ENCODE peak calls at places on chromosome 7, in five cellular contexts. K is heart right ventricle, I is fibroblast of pulmonary artery, E is PC-9, Y is stomach. P is an unnamed sample.
A peak's percentile ranks its signal among the peaks of the same experiment; 100 is the strongest.

GRCh38 chr7:112550468-112551060 is 69.8 kb downstream of the LSMEM1 start:
- DNase-seq in I (peak; percentile 84), E (peak; percentile 15), K (peak; percentile 39), Y (no peak), P (peak; percentile 74)

GRCh38 chr7:45589061-45589460 is 14.9 kb downstream of the ADCY1 start:
- DNase-seq in K (no peak), Y (peak; percentile 24), E (no peak), I (no peak), P (no peak)

GRCh38 chr7:119228482-119228881 is 1004.0 kb downstream of the ANKRD7 start:
- DNase-seq in I (no peak), E (no peak), Y (no peak), K (no peak), P (no peak)

GRCh38 chr7:25967278-25968204 is 184.5 kb upstream of the NFE2L3 start:
- DNase-seq in Y (no peak), E (no peak), K (no peak), I (no peak), P (no peak)

GRCh38 chr7:51354897-51355296 is 38.3 kb upstream of the COBL start:
- DNase-seq in E (no peak), I (no peak), Y (no peak), K (no peak), P (no peak)

GRCh38 chr7:106730021-106730420 is 69.1 kb upstream of the CCDC71L start:
- DNase-seq in Y (no peak), I (no peak), E (peak; percentile 10), K (no peak), P (no peak)

GRCh38 chr7:68246189-68246633 is 1249.6 kb downstream of the TYW1 start:
- DNase-seq in Y (no peak), I (no peak), E (peak; percentile 3), K (no peak), P (no peak)

GRCh38 chr7:30470783-30471182 is 7.8 kb downstream of the NOD1 start:
- DNase-seq in Y (no peak), I (peak; percentile 88), E (no peak), K (peak; percentile 76), P (peak; percentile 92)

GRCh38 chr7:20219446-20220292 is 2.5 kb upstream of the MACC1 start:
- DNase-seq in K (peak; percentile 73), I (peak; percentile 96), Y (peak; percentile 84), E (peak; percentile 83), P (peak; percentile 95)

GRCh38 chr7:48832303-48832845 is 92.0 kb upstream of the CDC14C start:
- DNase-seq in I (no peak), E (no peak), Y (no peak), K (no peak), P (no peak)

GRCh38 chr7:52498319-52498718 is 537.1 kb upstream of the POM121L12 start:
- DNase-seq in Y (no peak), I (no peak), E (no peak), K (no peak), P (no peak)

GRCh38 chr7:18570890-18571478 is 75.4 kb downstream of the HDAC9 start:
- DNase-seq in E (no peak), I (peak; percentile 74), Y (no peak), K (no peak), P (peak; percentile 65)

GRCh38 chr7:76292206-76292573 is 10.3 kb upstream of the HSPB1 start:
- DNase-seq in K (no peak), E (no peak), Y (no peak), I (peak; percentile 69), P (peak; percentile 43)

GRCh38 chr7:120718361-120718760 is 139.6 kb downstream of the TSPAN12 start:
- DNase-seq in E (no peak), I (no peak), Y (no peak), K (no peak), P (no peak)

GRCh38 chr7:139544645-139545044 is 21.2 kb downstream of the CLEC2L start:
- DNase-seq in I (no peak), Y (no peak), E (no peak), K (no peak), P (no peak)

GRCh38 chr7:120931243-120931642 is 19.3 kb upstream of the ING3 start:
- DNase-seq in I (peak; percentile 38), K (no peak), Y (no peak), E (no peak), P (peak; percentile 8)

GRCh38 chr7:65832281-65832680 is 40.6 kb upstream of the VKORC1L1 start:
- DNase-seq in E (peak; percentile 17), Y (no peak), I (peak; percentile 71), K (no peak), P (peak; percentile 41)

GRCh38 chr7:36710186-36710813 is 14.0 kb downstream of the AOAH start:
- DNase-seq in K (no peak), I (no peak), Y (no peak), E (no peak), P (no peak)

GRCh38 chr7:100778061-100778621 is 44.7 kb downstream of the ZAN start:
- DNase-seq in K (no peak), Y (no peak), I (no peak), E (no peak), P (no peak)

GRCh38 chr7:40536406-40536805 is 401.6 kb downstream of the SUGCT start:
- DNase-seq in E (no peak), K (no peak), Y (no peak), I (no peak), P (no peak)

GRCh38 chr7:28315565-28316420 is 96.5 kb upstream of the CREB5 start:
- DNase-seq in I (peak; percentile 26), E (no peak), Y (no peak), K (no peak), P (peak; percentile 94)

GRCh38 chr7:90999989-91000979 is 263.9 kb upstream of the FZD1 start:
- DNase-seq in I (peak; percentile 17), K (no peak), Y (no peak), E (no peak), P (peak; percentile 39)

GRCh38 chr7:111679944-111680343 is 117.7 kb upstream of the IMMP2L start:
- DNase-seq in I (no peak), E (no peak), Y (no peak), K (no peak), P (no peak)

GRCh38 chr7:2834748-2835441 is 9.2 kb downstream of the GNA12 start:
- DNase-seq in E (no peak), I (no peak), K (no peak), Y (no peak), P (peak; percentile 38)

GRCh38 chr7:69654381-69654780 is 56.1 kb downstream of the AUTS2 start:
- DNase-seq in K (no peak), I (peak; percentile 34), Y (peak; percentile 41), E (no peak), P (peak; percentile 73)

GRCh38 chr7:102080003-102080361 is 206.7 kb upstream of the SH2B2 start:
- DNase-seq in E (no peak), I (no peak), K (no peak), Y (no peak), P (no peak)

GRCh38 chr7:152924826-152925411 is 165.4 kb downstream of the ACTR3B start:
- DNase-seq in I (no peak), E (no peak), Y (no peak), K (no peak), P (no peak)
- TF ChIP-seq CTCF in I (no peak), E (no peak), Y (no peak), K (no peak), P (no peak)

DNA sequence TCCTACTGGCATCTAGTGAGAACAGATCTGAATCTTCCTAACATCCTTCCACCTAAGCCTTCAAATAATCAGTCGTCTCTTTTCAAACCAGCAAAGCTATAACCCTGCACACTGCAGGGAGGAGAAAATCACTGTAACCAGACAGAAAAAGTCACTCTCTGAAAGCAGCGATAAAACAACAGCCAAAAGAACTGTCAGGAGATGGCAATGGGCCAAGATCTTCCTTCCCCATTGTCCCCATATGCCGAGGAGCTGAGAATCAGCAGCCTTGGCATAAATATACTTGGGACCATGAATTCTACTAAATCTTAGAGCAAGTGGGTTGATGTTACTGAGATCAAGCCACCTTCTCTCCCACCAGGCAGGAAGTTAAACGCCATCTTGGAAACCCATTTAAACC is 13.1 kb downstream of the FZD9 start:
- DNase-seq in E (no peak), I (peak; percentile 50), K (no peak), Y (no peak), P (no peak)
- H3K4me3 ChIP-seq in E (no peak overlapping the region), I (no peak overlapping the region), K (no peak overlapping the region), Y (no peak overlapping the region), P (no peak overlapping the region)

GRCh38 chr7:115226410-115226809 is 304.5 kb downstream of the MDFIC start:
- DNase-seq in E (no peak), K (no peak), Y (no peak), I (no peak), P (no peak)

GRCh38 chr7:115227473-115228235 is 305.8 kb downstream of the MDFIC start:
- DNase-seq in Y (no peak), K (no peak), E (no peak), I (no peak), P (no peak)

GRCh38 chr7:115232041-115232440 is 310.1 kb downstream of the MDFIC start:
- DNase-seq in K (no peak), I (peak; percentile 39), E (no peak), Y (no peak), P (peak; percentile 12)

GRCh38 chr7:115230882-115231508 is 309.1 kb downstream of the MDFIC start:
- DNase-seq in K (peak; percentile 6), Y (no peak), E (peak; percentile 50), I (peak; percentile 95), P (peak; percentile 97)

DNA sequence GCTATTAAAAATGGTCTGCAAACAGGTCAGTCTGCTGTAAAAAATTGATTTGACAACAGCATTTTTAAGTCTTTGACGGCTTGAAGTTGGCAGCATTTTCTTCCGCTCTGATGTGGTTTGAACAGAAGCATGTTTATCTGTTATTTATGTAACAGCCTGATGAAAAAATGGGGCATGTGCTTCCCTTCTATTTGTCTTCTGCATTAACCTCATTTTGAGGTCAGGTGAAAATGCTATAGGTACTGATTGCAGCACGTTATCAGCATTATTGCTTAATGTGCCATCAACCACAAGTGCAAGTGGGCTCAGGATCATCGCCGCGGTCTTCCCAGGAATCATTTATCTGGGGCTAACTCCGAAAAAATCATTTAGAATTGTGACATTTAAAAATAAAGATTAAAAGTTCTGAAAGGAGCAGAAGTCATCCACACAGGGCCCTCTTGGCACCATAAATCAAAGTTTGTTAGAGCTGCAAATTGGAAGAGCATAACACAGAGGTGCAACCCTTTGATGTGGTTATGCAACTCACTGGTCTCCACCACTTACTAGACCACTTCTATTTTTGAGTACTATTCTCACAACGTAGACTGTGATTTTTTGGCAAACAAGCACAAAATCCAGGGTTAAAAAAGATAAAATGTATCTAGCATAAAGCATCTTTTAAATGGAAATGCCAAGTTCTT is 307.6 kb downstream of the MDFIC start:
- DNase-seq in I (no peak), K (no peak), Y (no peak), E (no peak), P (no peak)
- TF ChIP-seq CTCF in I (no peak), K (no peak), Y (no peak), E (no peak), P (no peak)

GRCh38 chr7:157000741-157001653 is 9.5 kb downstream of the MNX1 start:
- DNase-seq in K (no peak), E (no peak), I (no peak), Y (peak; percentile 23), P (no peak)

GRCh38 chr7:157001920-157002818 is 8.3 kb downstream of the MNX1 start:
- DNase-seq in I (no peak), Y (no peak), E (no peak), K (no peak), P (no peak)

GRCh38 chr7:157000047-157000726 is 10.3 kb downstream of the MNX1 start:
- DNase-seq in E (no peak), Y (peak; percentile 51), I (no peak), K (no peak), P (no peak)

GRCh38 chr7:156998988-156999610 is 11.4 kb downstream of the MNX1 start:
- DNase-seq in E (no peak), I (no peak), Y (peak; percentile 26), K (no peak), P (no peak)

GRCh38 chr7:156999611-157000046 is 10.8 kb downstream of the MNX1 start:
- DNase-seq in E (no peak), Y (peak; percentile 40), K (no peak), I (no peak), P (no peak)
- H3K4me3 ChIP-seq in E (peak overlapping the region; percentile 57), Y (peak overlapping the region; percentile 71), K (peak overlapping the region; percentile 43), I (peak overlapping the region; percentile 14), P (no peak overlapping the region)